ENCODE peak calls at places on chromosomes 13 and 19, in six cellular contexts. V is left ventricle myocardium inferior; O is A549; F is stomach; S is psoas muscle; Z is CD8-positive, alpha-beta memory T cell. A is an unnamed sample. For H3K4me1, the result is how much of the 10 kb centered on the place peaks cover.

GRCh38 chr13:37775871-37776270 is 93.7 kb downstream of the TRPC4 start:
- DNase-seq in V (no peak), O (no peak), F (no peak), S (no peak), Z (no peak), A (no peak)

GRCh38 chr19:4539697-4540581 is at the start of gene LRG1:
- DNase-seq in V (no peak), O (no peak), F (peak), S (no peak), Z (no peak), A (no peak)

GRCh38 chr13:41133951-41134350 is 1.3 kb upstream of the KBTBD6 start:
- DNase-seq in V (no peak), O (no peak), F (no peak), S (no peak), Z (no peak), A (no peak)

GRCh38 chr13:112722433-112723250 is 32.8 kb downstream of the ATP11A start:
- DNase-seq in V (peak), O (peak), F (peak), S (no peak), Z (no peak), A (no peak)

GRCh38 chr13:27263438-27263837 is 7.2 kb upstream of the RASL11A start:
- DNase-seq in V (no peak), O (no peak), F (no peak), S (no peak), Z (no peak), A (no peak)

GRCh38 chr19:2680808-2681207 is 21.7 kb downstream of the GNG7 start:
- DNase-seq in V (no peak), O (no peak), F (no peak), S (no peak), Z (no peak), A (no peak)

GRCh38 chr13:46057251-46058015 is 4.9 kb upstream of the ZC3H13 start:
- DNase-seq in V (no peak), O (no peak), F (no peak), S (no peak), Z (no peak), A (no peak)

GRCh38 chr13:97967948-97968347 is 14.5 kb downstream of the IPO5 start:
- DNase-seq in V (peak), O (no peak), F (peak), S (no peak), Z (no peak), A (no peak)

GRCh38 chr19:23509686-23510450 is 114.6 kb upstream of the ZNF91 start:
- DNase-seq in V (no peak), O (no peak), F (no peak), S (no peak), Z (no peak), A (no peak)

GRCh38 chr19:13091400-13092161 is 11.1 kb downstream of the LYL1 start:
- DNase-seq in V (peak), O (peak), F (no peak), S (peak), Z (no peak), A (peak)

GRCh38 chr19:16001481-16002312 is 52.9 kb downstream of the OR10H4 start:
- DNase-seq in V (no peak), O (no peak), F (no peak), S (no peak), Z (no peak), A (peak)
- H3K27ac ChIP-seq in V (peak), O (no peak), F (peak), S (no peak), Z (no peak), A (no peak)

GRCh38 chr19:18427080-18427751 is 8.0 kb downstream of the SSBP4 start:
- DNase-seq in V (no peak), O (no peak), F (no peak), S (no peak), Z (no peak), A (no peak)

GRCh38 chr19:18428173-18428836 is 9.1 kb downstream of the SSBP4 start:
- DNase-seq in V (no peak), O (no peak), F (no peak), S (no peak), Z (no peak), A (no peak)

GRCh38 chr19:18426416-18426767 is 7.2 kb downstream of the SSBP4 start:
- DNase-seq in V (no peak), O (no peak), F (no peak), S (no peak), Z (no peak), A (no peak)

GRCh38 chr19:18428837-18429674 is 8.9 kb downstream of the ISYNA1 start:
- DNase-seq in V (peak), O (peak), F (peak), S (peak), Z (peak), A (peak)

GRCh38 chr19:18427752-18428131 is 8.5 kb downstream of the SSBP4 start:
- DNase-seq in V (no peak), O (no peak), F (no peak), S (no peak), Z (no peak), A (no peak)
- H3K4me1 ChIP-seq in V (half or more), O (under half), F (half or more), S (under half), Z (under half), A (under half)

GRCh38 chr19:45819769-45820168 is 4.7 kb upstream of the RSPH6A start:
- DNase-seq in V (no peak), O (no peak), F (no peak), S (no peak), Z (no peak), A (no peak)
- H3K27ac ChIP-seq in V (no peak), O (peak), F (no peak), S (no peak), Z (no peak), A (no peak)

GRCh38 chr19:44848036-44848804 is 2.1 kb downstream of the NECTIN2 start:
- DNase-seq in V (no peak), O (no peak), F (no peak), S (no peak), Z (no peak), A (peak)

GRCh38 chr19:44845286-44845611 is 848 bp upstream of the NECTIN2 start:
- DNase-seq in V (no peak), O (no peak), F (no peak), S (peak), Z (no peak), A (peak)

GRCh38 chr19:44847144-44848035 is 1.3 kb downstream of the NECTIN2 start:
- DNase-seq in V (peak), O (peak), F (peak), S (peak), Z (peak), A (peak)

GRCh38 chr19:44846455-44847143 is 502 bp downstream of the NECTIN2 start:
- DNase-seq in V (no peak), O (no peak), F (no peak), S (peak), Z (no peak), A (peak)

GRCh38 chr19:44845612-44846454 is at the start of gene NECTIN2:
- DNase-seq in V (peak), O (peak), F (peak), S (peak), Z (peak), A (peak)
- H3K4me1 ChIP-seq in V (half or more), O (under half), F (half or more), S (under half), Z (under half), A (under half)

GRCh38 chr19:36605839-36606478 is 846 bp downstream of the ZNF382 start:
- DNase-seq in V (no peak), O (no peak), F (no peak), S (no peak), Z (no peak), A (no peak)
- H3K27ac ChIP-seq in V (peak), O (no peak), F (peak), S (peak), Z (peak), A (no peak)

A was measured in aorta.